ENCODE peak calls at places on chromosome 1, in ten cellular contexts. S is stomach, M is SK-N-SH, K is transverse colon, C is K562, U is esophagus muscularis mucosa, G is sigmoid colon, W is GM12878, N is H1, H is HepG2. D is an unnamed sample.

GRCh38 chr1:171081994-171082295 is 8.8 kb upstream of the FMO3 start:
- DNase-seq in S (no peak), M (no peak), K (no peak), C (no peak), U (no peak), G (no peak), W (no peak), N (no peak), H (no peak), D (no peak)

GRCh38 chr1:16093611-16094010 is 20.2 kb upstream of the FAM131C start:
- DNase-seq in S (no peak), M (peak; percentile 60), K (no peak), C (no peak), U (no peak), G (no peak), W (no peak), N (no peak), H (no peak), D (no peak)

GRCh38 chr1:35807614-35808375 is at the start of gene AGO4:
- DNase-seq in S (peak; percentile 58), M (peak; percentile 94), K (peak; percentile 55), C (peak; percentile 82), U (no peak), G (peak; percentile 74), W (no peak), N (peak; percentile 79), H (peak; percentile 53), D (no peak)

GRCh38 chr1:87644500-87645245 is 316.0 kb downstream of the LMO4 start:
- DNase-seq in S (no peak), M (no peak), K (no peak), C (no peak), U (no peak), G (no peak), W (no peak), N (no peak), H (no peak), D (no peak)

GRCh38 chr1:204959374-204959773 is 83.6 kb upstream of the CNTN2 start:
- DNase-seq in S (no peak), M (no peak), K (no peak), C (no peak), U (no peak), G (no peak), W (no peak), N (no peak), H (no peak), D (no peak)

GRCh38 chr1:167912294-167912693 is 1.6 kb downstream of the ADCY10 start:
- DNase-seq in S (no peak), M (no peak), K (no peak), C (no peak), U (no peak), G (no peak), W (no peak), N (no peak), H (no peak), D (no peak)

GRCh38 chr1:216682694-216683243 is 40.5 kb downstream of the ESRRG start:
- DNase-seq in S (no peak), M (no peak), K (no peak), C (no peak), U (no peak), G (no peak), W (no peak), N (no peak), H (no peak), D (no peak)

GRCh38 chr1:167706931-167707877 is 14.6 kb upstream of the MPZL1 start:
- DNase-seq in S (no peak), M (no peak), K (no peak), C (no peak), U (no peak), G (no peak), W (no peak), N (no peak), H (no peak), D (no peak)

GRCh38 chr1:204943495-204943894 is 72.8 kb downstream of the NFASC start:
- DNase-seq in S (no peak), M (no peak), K (no peak), C (no peak), U (no peak), G (no peak), W (no peak), N (no peak), H (no peak), D (no peak)

GRCh38 chr1:109898842-109899241 is 11.8 kb upstream of the CSF1 start:
- DNase-seq in S (no peak), M (no peak), K (no peak), C (no peak), U (no peak), G (no peak), W (no peak), N (no peak), H (no peak), D (no peak)

GRCh38 chr1:175157200-175157599 is 35.4 kb downstream of the KIAA0040 start:
- DNase-seq in S (no peak), M (no peak), K (no peak), C (no peak), U (no peak), G (no peak), W (no peak), N (no peak), H (no peak), D (no peak)

GRCh38 chr1:230891413-230891812 is 23.1 kb upstream of the C1orf198 start:
- DNase-seq in S (no peak), M (no peak), K (no peak), C (no peak), U (no peak), G (no peak), W (no peak), N (no peak), H (no peak), D (no peak)

GRCh38 chr1:113924473-113924872 is 4.7 kb upstream of the HIPK1 start:
- DNase-seq in S (no peak), M (no peak), K (no peak), C (no peak), U (no peak), G (no peak), W (no peak), N (no peak), H (no peak), D (no peak)

GRCh38 chr1:234219711-234220110 is 153.5 kb upstream of the COA6 start:
- DNase-seq in S (no peak), M (no peak), K (no peak), C (no peak), U (no peak), G (no peak), W (no peak), N (no peak), H (no peak), D (no peak)

GRCh38 chr1:42931911-42932422 is 26.7 kb downstream of the SLC2A1 start:
- DNase-seq in S (peak; percentile 83), M (no peak), K (peak; percentile 91), C (peak; percentile 57), U (no peak), G (peak; percentile 70), W (peak; percentile 88), N (no peak), H (no peak), D (peak; percentile 79)

GRCh38 chr1:91608876-91609275 is 108.2 kb downstream of the CDC7 start:
- DNase-seq in S (no peak), M (no peak), K (no peak), C (no peak), U (no peak), G (no peak), W (no peak), N (no peak), H (no peak), D (no peak)

GRCh38 chr1:153773004-153773921 is 1.9 kb upstream of the SLC27A3 start:
- DNase-seq in S (no peak), M (no peak), K (no peak), C (no peak), U (no peak), G (no peak), W (no peak), N (no peak), H (no peak), D (no peak)

GRCh38 chr1:201557572-201557958 is 18.6 kb downstream of the NAV1 start:
- DNase-seq in S (no peak), M (no peak), K (no peak), C (no peak), U (no peak), G (peak; percentile 50), W (no peak), N (no peak), H (no peak), D (no peak)

GRCh38 chr1:200362421-200362820 is 47.4 kb downstream of the ZNF281 start:
- DNase-seq in S (no peak), M (no peak), K (no peak), C (no peak), U (no peak), G (no peak), W (no peak), N (no peak), H (no peak), D (no peak)
- TF ChIP-seq POLR2AphosphoS5 in S (no peak), M (no peak), K (no peak), C (no peak), U (no peak), G (no peak), W (no peak), N (no peak), H (no peak), D (no peak)

DNA sequence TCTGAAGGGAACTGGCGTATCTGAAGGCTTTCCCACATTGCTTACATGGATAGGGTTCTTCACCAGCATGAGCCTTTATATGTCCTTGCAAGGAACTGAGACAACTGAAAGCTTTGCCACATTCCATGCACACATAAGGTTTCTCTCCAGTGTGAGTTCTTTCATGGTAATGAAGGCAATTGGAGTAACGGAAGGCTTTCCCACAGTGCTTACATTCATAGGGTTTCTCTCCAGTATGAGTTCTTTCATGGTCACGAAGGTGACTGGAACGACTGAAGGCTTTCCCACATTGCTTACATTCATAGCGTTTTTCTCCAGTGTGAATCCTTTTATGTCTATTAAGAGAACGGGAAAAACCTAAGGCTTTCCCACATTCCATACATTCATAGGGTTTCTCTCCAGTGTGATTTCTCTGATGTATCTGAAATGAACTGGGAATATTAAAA is 15.0 kb downstream of the ZNF124 start:
- DNase-seq in S (no peak), M (no peak), K (no peak), C (no peak), U (no peak), G (no peak), W (no peak), N (no peak), H (no peak), D (no peak)
- H3K9me3 ChIP-seq in S (peaks cover 80% of the 10 kb centered on the region), M (peaks cover 48% of the 10 kb centered on the region), K (peaks cover 73% of the 10 kb centered on the region), C (peaks cover 48% of the 10 kb centered on the region), U (peaks cover 94% of the 10 kb centered on the region), G (peaks cover 35% of the 10 kb centered on the region), W (peaks cover 62% of the 10 kb centered on the region), N (peaks cover 58% of the 10 kb centered on the region), H (peaks cover 54% of the 10 kb centered on the region), D (peaks cover 58% of the 10 kb centered on the region)

GRCh38 chr1:51237714-51238403 is 1.8 kb downstream of the RNF11 start:
- DNase-seq in S (no peak), M (no peak), K (no peak), C (no peak), U (no peak), G (no peak), W (no peak), N (no peak), H (no peak), D (no peak)
- TF ChIP-seq EP300 in S (no peak), M (no peak), K (no peak), C (peak; percentile 21), U (no peak), G (no peak), W (no peak), N (no peak), H (no peak), D (no peak)

DNA sequence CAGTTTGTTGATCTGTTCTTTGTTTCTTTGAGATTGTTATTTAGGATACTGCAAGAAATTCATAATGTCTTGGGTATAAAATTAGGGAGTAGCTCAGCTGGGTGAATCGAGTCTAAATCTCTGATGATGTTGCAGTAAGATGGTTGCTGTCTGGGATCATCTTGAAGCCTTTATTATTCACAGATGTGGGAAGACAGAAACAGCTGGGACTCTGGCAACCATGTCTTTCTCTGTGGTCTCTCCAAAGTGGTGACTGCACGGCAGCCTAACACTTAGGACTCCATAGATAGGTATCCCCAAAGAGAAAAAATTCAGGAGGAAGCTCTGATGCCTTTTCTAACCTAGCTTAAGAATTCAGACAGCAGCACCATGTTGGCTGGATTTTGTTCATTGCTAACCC is 52.7 kb downstream of the RAP1A start:
- DNase-seq in S (no peak), M (no peak), K (no peak), C (no peak), U (no peak), G (no peak), W (no peak), N (no peak), H (no peak), D (no peak)
- TF ChIP-seq POLR2AphosphoS5 in S (no peak), M (no peak), K (no peak), C (no peak), U (no peak), G (no peak), W (no peak), N (no peak), H (no peak), D (no peak)

D was measured in suprapubic skin.